ENCODE peak calls at places on chromosomes 13 and 19, in ten cellular contexts. B is tibial nerve, G is right cardiac atrium, A is GF-D8, R is AG08396, S is iPS-NIHi11, P is COR-L47, X is fibroblast of villous mesenchyme, C is choroid plexus epithelial cell, U is activated B cell treated with CpG ODN at 0.5 μM for 24 hours. N is an unnamed sample.

GRCh38 chr19:23943411-23943810 is 28.7 kb downstream of the ZNF726 start:
- DNase-seq in B (no peak), G (no peak), A (no peak), R (no peak), S (no peak), P (no peak), X (no peak), C (no peak), U (no peak), N (no peak)

GRCh38 chr19:388691-389090 is 20.3 kb downstream of the C2CD4C start:
- DNase-seq in B (no peak), G (no peak), A (no peak), R (no peak), S (no peak), P (no peak), X (no peak), C (no peak), U (no peak), N (no peak)

GRCh38 chr13:36102721-36103120 is 28.5 kb downstream of the DCLK1 start:
- DNase-seq in B (no peak), G (no peak), A (no peak), R (no peak), S (no peak), P (no peak), X (no peak), C (no peak), U (no peak), N (no peak)

GRCh38 chr19:3136684-3137055 is 837 bp downstream of the GNA15 start:
- DNase-seq in B (no peak), G (peak; percentile 60), A (no peak), R (no peak), S (no peak), P (no peak), X (no peak), C (no peak), U (no peak), N (no peak)

GRCh38 chr13:43963726-43964125 is 84.0 kb downstream of the LACC1 start:
- DNase-seq in B (no peak), G (no peak), A (no peak), R (no peak), S (peak; percentile 41), P (no peak), X (no peak), C (peak; percentile 15), U (no peak), N (no peak)

GRCh38 chr13:88648598-88649373 is 977.6 kb downstream of the SLITRK5 start:
- DNase-seq in B (no peak), G (no peak), A (no peak), R (no peak), S (no peak), P (no peak), X (no peak), C (no peak), U (no peak), N (no peak)

GRCh38 chr13:101700598-101700997 is 248.1 kb downstream of the ITGBL1 start:
- DNase-seq in B (no peak), G (no peak), A (no peak), R (no peak), S (no peak), P (no peak), X (no peak), C (peak; percentile 82), U (no peak), N (peak; percentile 12)

GRCh38 chr19:3403489-3404323 is 37.3 kb downstream of the NFIC start:
- DNase-seq in B (peak; percentile 81), G (peak; percentile 96), A (no peak), R (peak; percentile 96), S (peak; percentile 54), P (peak; percentile 56), X (peak; percentile 97), C (peak; percentile 97), U (no peak), N (peak; percentile 92)

GRCh38 chr13:31201341-31202024 is 1.7 kb downstream of the B3GLCT start:
- DNase-seq in B (no peak), G (peak; percentile 64), A (no peak), R (peak; percentile 52), S (no peak), P (no peak), X (peak; percentile 28), C (peak; percentile 19), U (no peak), N (peak; percentile 34)

GRCh38 chr13:52356327-52356726 is 49.6 kb downstream of the THSD1 start:
- DNase-seq in B (no peak), G (no peak), A (no peak), R (no peak), S (no peak), P (no peak), X (no peak), C (peak; percentile 34), U (no peak), N (peak; percentile 76)

GRCh38 chr13:48938308-48938943 is 37.3 kb upstream of the FNDC3A start:
- DNase-seq in B (no peak), G (no peak), A (no peak), R (no peak), S (no peak), P (no peak), X (no peak), C (no peak), U (no peak), N (no peak)

GRCh38 chr19:28846094-28846812 is 366.7 kb downstream of the UQCRFS1 start:
- DNase-seq in B (no peak), G (no peak), A (no peak), R (no peak), S (no peak), P (no peak), X (no peak), C (no peak), U (no peak), N (no peak)

GRCh38 chr13:110497003-110497402 is 64.5 kb downstream of the RAB20 start:
- DNase-seq in B (no peak), G (no peak), A (no peak), R (no peak), S (no peak), P (no peak), X (no peak), C (no peak), U (no peak), N (no peak)